ENCODE peak calls at places on chromosomes 7 and 10, in six cellular contexts. N is breast epithelium, J is stomach, D is body of pancreas, M is A549, T is sigmoid colon. V is an unnamed sample.

GRCh38 chr7:158256091-158256816 is 331.4 kb downstream of the PTPRN2 start:
- DNase-seq in M (no peak), D (no peak), T (peak; percentile 34), J (no peak), N (peak; percentile 35), V (no peak)

GRCh38 chr10:78021201-78021600 is 8.1 kb downstream of the POLR3A start:
- DNase-seq in M (no peak), D (no peak), N (no peak), T (no peak), J (no peak), V (no peak)

GRCh38 chr7:104207348-104207730 is 474 bp downstream of the ORC5 start:
- DNase-seq in T (no peak), N (no peak), J (no peak), D (peak; percentile 12), M (peak; percentile 14), V (no peak)

GRCh38 chr10:3482200-3482993 is 302.6 kb downstream of the KLF6 start:
- DNase-seq in T (peak; percentile 88), N (no peak), D (peak; percentile 46), M (peak; percentile 69), J (peak; percentile 49), V (no peak)

GRCh38 chr7:128863433-128863989 is 855 bp downstream of the ATP6V1F start:
- DNase-seq in M (peak; percentile 76), J (peak; percentile 42), T (no peak), N (no peak), D (peak; percentile 41), V (peak; percentile 70)

GRCh38 chr10:110445871-110446270 is 51.8 kb upstream of the DUSP5 start:
- DNase-seq in J (no peak), T (peak; percentile 8), D (no peak), M (no peak), N (no peak), V (no peak)

GRCh38 chr7:143318661-143319060 is 2.8 kb downstream of the CLCN1 start:
- DNase-seq in J (no peak), N (no peak), M (no peak), T (no peak), D (no peak), V (no peak)

GRCh38 chr10:72847681-72848080 is 45.9 kb upstream of the OIT3 start:
- DNase-seq in T (no peak), M (no peak), N (no peak), J (no peak), D (no peak), V (no peak)

GRCh38 chr10:58952747-58953466 is 223.5 kb upstream of the PHYHIPL start:
- DNase-seq in T (no peak), N (no peak), M (peak; percentile 52), J (peak; percentile 46), D (peak; percentile 73), V (no peak)

GRCh38 chr7:35781200-35781701 is 19.6 kb upstream of the SEPTIN7 start:
- DNase-seq in T (no peak), M (no peak), J (no peak), D (no peak), N (no peak), V (no peak)

GRCh38 chr7:44705434-44705833 is 43.2 kb upstream of the ZMIZ2 start:
- DNase-seq in N (no peak), M (no peak), D (no peak), J (no peak), T (no peak), V (no peak)

GRCh38 chr10:60434418-60435046 is 44.9 kb upstream of the ANK3 start:
- DNase-seq in D (peak; percentile 39), T (no peak), J (no peak), M (peak; percentile 67), N (no peak), V (no peak)

GRCh38 chr7:159096736-159097581 is 47.7 kb downstream of the VIPR2 start:
- DNase-seq in M (no peak), D (peak; percentile 4), J (peak; percentile 22), T (peak; percentile 64), N (peak; percentile 41), V (no peak)

GRCh38 chr10:122307669-122308486 is 36.8 kb downstream of the BTBD16 start:
- DNase-seq in N (no peak), J (no peak), T (peak; percentile 95), M (peak; percentile 91), D (peak; percentile 64), V (no peak)

GRCh38 chr10:63716174-63716573 is 195.0 kb downstream of the REEP3 start:
- DNase-seq in J (no peak), N (no peak), D (no peak), T (no peak), M (no peak), V (no peak)

GRCh38 chr7:128550920-128551319 is 74.4 kb downstream of the METTL2B start:
- DNase-seq in D (no peak), N (no peak), J (no peak), M (no peak), T (no peak), V (no peak)

GRCh38 chr10:35765039-35765662 is 123.1 kb upstream of the FZD8 start:
- DNase-seq in M (no peak), T (no peak), D (peak; percentile 33), J (peak; percentile 36), N (no peak), V (no peak)

GRCh38 chr7:80764132-80764531 is 125.7 kb downstream of the CD36 start:
- DNase-seq in D (no peak), T (no peak), M (no peak), J (no peak), N (no peak), V (no peak)

GRCh38 chr7:15837627-15838026 is 151.1 kb upstream of the MEOX2 start:
- DNase-seq in N (no peak), T (no peak), D (no peak), J (no peak), M (no peak), V (no peak)

GRCh38 chr7:149071641-149072437 is 18.7 kb downstream of the ZNF786 start:
- DNase-seq in N (no peak), M (peak; percentile 79), J (no peak), D (no peak), T (peak; percentile 34), V (no peak)

GRCh38 chr7:7765422-7765821 is 47.0 kb upstream of the RPA3 start:
- DNase-seq in D (no peak), N (no peak), J (no peak), M (peak; percentile 73), T (no peak), V (no peak)

GRCh38 chr10:45580781-45581496 is 91.6 kb downstream of the ZFAND4 start:
- DNase-seq in M (no peak), J (no peak), T (no peak), N (no peak), D (no peak), V (no peak)

GRCh38 chr7:54831046-54831643 is 72.1 kb upstream of the SEC61G start:
- DNase-seq in J (no peak), D (no peak), M (peak; percentile 81), N (no peak), T (no peak), V (no peak)

DNA sequence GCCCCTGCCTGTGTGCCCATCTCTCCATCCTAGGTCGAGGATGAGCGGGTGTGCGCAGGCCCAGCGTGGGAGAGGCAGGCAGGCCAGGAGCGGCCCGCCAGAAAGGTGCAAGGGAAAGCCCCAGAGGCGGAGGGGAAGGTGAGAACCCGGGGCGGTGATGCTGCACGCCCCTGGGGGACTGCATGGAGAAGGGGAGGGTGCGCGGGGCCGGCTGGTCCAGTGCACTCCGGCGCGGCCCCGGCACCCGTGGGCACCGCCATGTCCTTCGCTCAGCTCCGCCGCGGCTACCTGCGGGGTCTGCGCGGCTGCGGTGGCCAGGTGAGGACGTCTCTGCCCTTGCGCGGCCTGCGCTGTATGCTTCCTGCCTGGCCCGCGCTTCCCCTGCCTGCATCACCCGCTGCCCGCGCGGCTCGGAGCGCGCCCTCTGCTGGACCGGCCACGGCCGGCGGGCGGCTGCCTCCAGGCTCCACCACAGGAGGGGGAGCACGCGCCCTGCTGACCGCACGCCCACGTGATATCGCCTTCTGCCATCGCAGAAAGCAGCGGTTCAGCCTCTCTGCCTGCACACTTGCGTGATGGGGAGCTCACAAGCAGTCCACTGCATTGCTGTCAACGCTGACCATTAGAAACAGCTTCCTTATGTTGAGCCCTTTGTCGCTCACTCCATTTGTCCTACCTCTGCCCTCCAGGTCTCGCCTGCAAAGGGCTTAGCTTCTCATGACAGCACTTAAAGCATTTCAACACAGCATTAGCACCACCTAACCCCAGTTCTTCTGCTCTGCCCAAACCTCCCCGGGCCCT is 73.9 kb downstream of the CXCL12 start:
- DNase-seq in M (peak; percentile 69), D (peak; percentile 92), N (peak; percentile 83), T (peak; percentile 94), J (peak; percentile 85), V (peak; percentile 59)
- TF ChIP-seq POLR2A in M (no peak), D (peak; percentile 37), N (no peak), T (no peak), J (no peak), V (no peak)

DNA sequence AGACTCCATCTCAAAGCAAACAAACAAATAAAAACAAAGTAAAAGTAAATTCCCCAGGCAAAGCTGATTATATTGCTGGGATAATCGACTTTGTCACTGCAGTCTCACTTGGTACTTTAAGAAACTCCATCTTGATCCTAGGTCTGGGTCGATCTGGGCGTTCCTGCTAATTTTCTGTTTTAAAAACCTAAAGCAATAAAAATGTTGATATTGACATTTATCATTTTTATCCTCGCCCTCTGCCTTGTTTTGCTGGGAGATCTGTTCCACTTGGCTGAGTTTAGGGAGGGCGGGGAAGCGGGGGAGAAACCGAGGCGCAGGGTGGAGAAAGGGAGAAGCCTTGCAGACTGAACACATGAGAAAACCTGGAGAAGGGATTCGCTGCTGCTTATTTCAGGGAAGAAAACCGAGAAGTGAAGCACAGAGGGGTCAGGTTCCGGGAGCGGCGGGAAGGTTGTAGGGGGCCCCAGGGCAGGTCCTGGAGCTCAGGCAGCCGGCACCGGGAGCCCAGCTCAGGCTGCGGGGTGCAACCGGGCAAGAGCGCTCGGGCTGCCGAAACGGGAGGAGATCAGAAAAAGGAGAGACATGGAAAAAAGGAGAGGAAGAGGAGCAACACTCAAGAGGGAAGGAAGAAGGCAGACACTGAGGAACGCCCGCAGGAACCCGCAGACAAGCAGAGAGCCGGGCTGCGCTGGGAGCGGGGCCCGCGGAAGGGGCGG is 27.4 kb upstream of the KMT2C start:
- DNase-seq in N (peak; percentile 55), D (no peak), J (no peak), M (no peak), T (no peak), V (no peak)
- TF ChIP-seq POLR2A in N (no peak), D (peak; percentile 47), J (no peak), M (peak; percentile 58), T (peak; percentile 86), V (no peak)

GRCh38 chr7:85153715-85154114 is 33.1 kb downstream of the SEMA3D start:
- DNase-seq in N (no peak), T (no peak), M (no peak), J (no peak), D (no peak), V (no peak)

GRCh38 chr7:85159003-85159402 is 27.9 kb downstream of the SEMA3D start:
- DNase-seq in T (no peak), D (no peak), J (no peak), M (no peak), N (no peak), V (no peak)

GRCh38 chr7:85160223-85160622 is 26.6 kb downstream of the SEMA3D start:
- DNase-seq in N (no peak), M (no peak), T (no peak), D (no peak), J (no peak), V (no peak)

GRCh38 chr7:85154282-85154937 is 32.4 kb downstream of the SEMA3D start:
- DNase-seq in D (no peak), J (no peak), N (no peak), M (no peak), T (no peak), V (no peak)

GRCh38 chr7:85156661-85157213 is 30.1 kb downstream of the SEMA3D start:
- DNase-seq in N (no peak), J (no peak), T (no peak), D (no peak), M (no peak), V (no peak)
- TF ChIP-seq POLR2A in N (no peak), J (no peak), T (no peak), D (no peak), M (no peak), V (no peak)

GRCh38 chr7:2814682-2815522 is 29.2 kb downstream of the GNA12 start:
- DNase-seq in M (no peak), T (peak; percentile 60), N (peak; percentile 43), D (no peak), J (peak; percentile 20), V (no peak)
- TF ChIP-seq POLR2A in M (no peak), T (no peak), N (no peak), D (no peak), J (no peak), V (no peak)

V was measured in GM12891.